ENCODE peak calls at places on chromosomes 7 and 10, in five cellular contexts. H is H9, V is neuronal stem cell, T is mesendoderm, Z is H1. Q is an unnamed sample.

GRCh38 chr7:21256310-21256877 is 171.5 kb upstream of the SP4 start:
- DNase-seq in Z (no peak), V (no peak), T (no peak), H (no peak), Q (peak; percentile 37)

GRCh38 chr7:107592361-107593024 is 12.4 kb downstream of the BCAP29 start:
- DNase-seq in V (no peak), H (no peak), Z (no peak), T (no peak), Q (no peak)

GRCh38 chr10:5856701-5857004 is 33.0 kb downstream of the ANKRD16 start:
- DNase-seq in Z (no peak), H (no peak), T (no peak), V (no peak), Q (no peak)

GRCh38 chr7:17912050-17912449 is 28.2 kb downstream of the SNX13 start:
- DNase-seq in Z (no peak), H (no peak), T (no peak), V (no peak), Q (no peak)

GRCh38 chr10:102775201-102775972 is 31.6 kb downstream of the WBP1L start:
- DNase-seq in H (no peak), Z (no peak), T (no peak), V (no peak), Q (peak; percentile 53)

GRCh38 chr10:89138755-89139154 is 68.4 kb downstream of the CH25H start:
- DNase-seq in Z (no peak), H (no peak), V (no peak), T (no peak), Q (no peak)

GRCh38 chr10:6564367-6564766 is 15.7 kb downstream of the PRKCQ start:
- DNase-seq in V (no peak), T (no peak), H (no peak), Z (no peak), Q (no peak)

GRCh38 chr10:33552290-33552689 is 217.8 kb upstream of the NRP1 start:
- DNase-seq in Z (no peak), H (no peak), T (no peak), V (no peak), Q (no peak)

GRCh38 chr7:32061346-32061745 is 8.9 kb downstream of the PDE1C start:
- DNase-seq in V (no peak), H (no peak), Z (no peak), T (no peak), Q (no peak)

GRCh38 chr10:35913628-35914027 is 271.5 kb upstream of the FZD8 start:
- DNase-seq in T (peak; percentile 64), V (no peak), H (no peak), Z (no peak), Q (peak; percentile 66)

GRCh38 chr7:5491251-5492044 is 67.8 kb upstream of the TNRC18 start:
- DNase-seq in Z (no peak), H (no peak), T (no peak), V (no peak), Q (no peak)

GRCh38 chr10:3806603-3807002 is 21.6 kb upstream of the KLF6 start:
- DNase-seq in T (peak; percentile 48), V (no peak), H (no peak), Z (no peak), Q (peak; percentile 80)

GRCh38 chr7:96663871-96664445 is 45.7 kb downstream of the SEM1 start:
- DNase-seq in H (no peak), V (no peak), T (peak; percentile 11), Z (no peak), Q (no peak)

GRCh38 chr10:84540022-84540616 is 211.7 kb downstream of the CCSER2 start:
- DNase-seq in H (no peak), V (no peak), T (peak; percentile 50), Z (no peak), Q (peak; percentile 82)

GRCh38 chr10:24989867-24990266 is 26.1 kb downstream of the ENKUR start:
- DNase-seq in T (no peak), V (no peak), H (no peak), Z (no peak), Q (no peak)

GRCh38 chr7:132830941-132831340 is 250.9 kb downstream of the CHCHD3 start:
- DNase-seq in V (no peak), T (no peak), H (no peak), Z (no peak), Q (no peak)

GRCh38 chr7:87398441-87398840 is 53.0 kb downstream of the CROT start:
- DNase-seq in T (no peak), H (no peak), V (no peak), Z (no peak), Q (peak; percentile 12)

GRCh38 chr7:46352335-46352954 is 431.4 kb upstream of the IGFBP3 start:
- DNase-seq in H (peak; percentile 57), Z (no peak), V (peak; percentile 79), T (peak; percentile 81), Q (peak; percentile 65)

GRCh38 chr7:99653754-99654153 is 26.0 kb downstream of the CYP3A5 start:
- DNase-seq in V (no peak), T (no peak), Z (no peak), H (no peak), Q (no peak)

GRCh38 chr7:157693521-157694388 is 357.0 kb downstream of the DNAJB6 start:
- DNase-seq in V (peak; percentile 63), Z (peak; percentile 79), H (peak; percentile 67), T (peak; percentile 56), Q (no peak)

GRCh38 chr10:121553861-121554264 is 44.4 kb downstream of the FGFR2 start:
- DNase-seq in T (no peak), V (no peak), H (no peak), Z (no peak), Q (no peak)

GRCh38 chr7:140342732-140343514 is 55.4 kb downstream of the SLC37A3 start:
- DNase-seq in V (no peak), T (peak; percentile 76), Z (peak; percentile 57), H (peak; percentile 73), Q (peak; percentile 46)

GRCh38 chr7:106101726-106102125 is 10.4 kb downstream of the SYPL1 start:
- DNase-seq in T (no peak), H (no peak), Z (no peak), V (no peak), Q (no peak)

GRCh38 chr7:106099539-106099938 is 12.6 kb downstream of the SYPL1 start:
- DNase-seq in V (no peak), Z (no peak), T (no peak), H (no peak), Q (no peak)

GRCh38 chr7:106102387-106102966 is 9.6 kb downstream of the SYPL1 start:
- DNase-seq in T (no peak), V (no peak), Z (no peak), H (no peak), Q (no peak)

GRCh38 chr7:106098889-106099288 is 13.2 kb downstream of the SYPL1 start:
- DNase-seq in Z (no peak), T (no peak), H (no peak), V (no peak), Q (no peak)

DNA sequence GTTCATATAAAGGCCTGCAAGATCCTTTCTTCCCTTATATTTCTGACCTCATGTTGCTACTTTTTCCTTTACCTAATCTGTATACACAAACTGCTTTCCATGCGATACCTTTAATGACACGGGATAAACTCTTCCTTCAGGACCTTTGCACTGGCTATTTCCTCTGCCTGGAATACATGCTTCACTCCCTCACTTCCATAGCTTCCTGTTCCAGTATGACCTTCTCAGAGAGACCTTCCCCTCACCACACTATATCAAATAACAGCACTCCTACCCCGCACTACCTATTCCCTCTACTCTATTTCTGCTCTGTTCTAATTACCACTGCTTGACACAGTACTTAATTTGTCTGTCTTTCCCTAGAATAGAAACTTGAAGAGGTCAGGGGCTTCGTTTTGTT is 11.2 kb downstream of the SYPL1 start:
- DNase-seq in Z (no peak), T (no peak), H (no peak), V (no peak), Q (no peak)
- H3K4ac ChIP-seq in Z (no peak overlapping the region), T (no peak overlapping the region), H (no peak overlapping the region), V (no peak overlapping the region), Q (no peak overlapping the region)

GRCh38 chr7:16419859-16420258 is 1.5 kb downstream of the CRPPA start:
- DNase-seq in Z (no peak), H (no peak), T (peak; percentile 10), V (no peak), Q (no peak)
- H3K4ac ChIP-seq in Z (no peak overlapping the region), H (no peak overlapping the region), T (no peak overlapping the region), V (no peak overlapping the region), Q (no peak overlapping the region)

GRCh38 chr10:72729528-72729927 is 37.6 kb downstream of the MCU start:
- DNase-seq in Z (no peak), H (no peak), T (no peak), V (no peak), Q (no peak)

GRCh38 chr10:72728462-72728861 is 36.5 kb downstream of the MCU start:
- DNase-seq in T (no peak), Z (no peak), H (no peak), V (no peak), Q (no peak)

GRCh38 chr10:72731916-72732419 is 40.0 kb downstream of the MCU start:
- DNase-seq in V (no peak), T (no peak), H (no peak), Z (no peak), Q (no peak)

GRCh38 chr10:72730462-72730861 is 38.5 kb downstream of the MCU start:
- DNase-seq in V (no peak), Z (no peak), H (no peak), T (no peak), Q (no peak)

DNA sequence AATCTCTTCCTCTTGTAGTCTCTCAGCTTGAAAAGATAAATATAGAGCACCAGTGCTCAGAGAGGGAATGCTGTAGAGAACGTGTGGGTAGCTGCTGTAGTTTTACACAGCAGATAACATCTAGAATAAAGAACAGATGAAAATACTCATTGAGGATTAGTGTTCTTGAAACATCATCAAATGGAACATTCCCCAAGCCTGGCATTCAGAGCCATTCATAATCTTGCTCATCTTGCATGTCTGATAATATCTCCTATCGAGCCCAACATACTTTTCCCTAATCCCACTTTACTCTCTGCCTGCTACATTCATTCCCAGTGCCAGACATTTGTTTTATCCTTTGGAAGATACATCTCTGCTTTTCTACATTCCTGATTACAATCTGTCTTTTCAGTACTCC is 35.2 kb downstream of the MCU start:
- DNase-seq in V (no peak), T (peak; percentile 39), H (no peak), Z (no peak), Q (peak; percentile 43)
- H3K4ac ChIP-seq in V (no peak overlapping the region), T (no peak overlapping the region), H (no peak overlapping the region), Z (no peak overlapping the region), Q (no peak overlapping the region)

GRCh38 chr10:48416584-48417232 is 110.2 kb downstream of the MAPK8 start:
- DNase-seq in V (no peak), Z (no peak), T (no peak), H (no peak), Q (no peak)

GRCh38 chr10:48412081-48412480 is 105.6 kb downstream of the MAPK8 start:
- DNase-seq in T (no peak), Z (no peak), H (no peak), V (no peak), Q (no peak)

GRCh38 chr10:48412933-48413332 is 106.5 kb downstream of the MAPK8 start:
- DNase-seq in H (no peak), V (no peak), Z (no peak), T (no peak), Q (no peak)

GRCh38 chr10:48414778-48415177 is 108.3 kb downstream of the MAPK8 start:
- DNase-seq in T (no peak), Z (no peak), H (no peak), V (no peak), Q (no peak)

DNA sequence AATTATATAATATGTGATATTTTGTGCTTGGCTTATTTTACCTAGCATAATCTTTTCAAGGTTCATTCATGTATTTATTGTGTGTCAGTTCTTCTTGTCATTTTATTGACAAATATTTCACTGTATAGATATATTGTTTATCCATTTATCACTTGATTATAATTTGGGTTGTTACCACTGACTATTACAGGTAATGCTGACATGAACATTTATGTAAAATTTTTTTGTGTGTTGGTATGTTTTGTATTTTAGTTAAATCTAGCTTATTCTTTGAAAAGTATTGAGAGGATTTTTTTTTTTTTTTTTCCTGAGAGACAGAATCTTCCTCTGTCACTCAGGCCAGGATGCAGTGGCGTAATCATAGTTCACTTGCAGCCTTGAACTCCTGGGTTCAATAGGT is 107.7 kb downstream of the MAPK8 start:
- DNase-seq in T (no peak), H (no peak), Z (no peak), V (no peak), Q (no peak)
- H3K4ac ChIP-seq in T (no peak overlapping the region), H (no peak overlapping the region), Z (no peak overlapping the region), V (no peak overlapping the region), Q (no peak overlapping the region)